ENCODE peak calls at places on chromosomes 13 and 19, in five cellular contexts. R is PC-3, H is neural progenitor cell, K is hepatocyte, Y is HCT116. T is an unnamed sample.

GRCh38 chr19:15675560-15675959 is 2.7 kb downstream of the CYP4F12 start:
- DNase-seq in R (no peak), H (no peak), K (no peak), Y (no peak), T (no peak)

GRCh38 chr13:50636007-50636704 is 207.3 kb downstream of the DLEU7 start:
- DNase-seq in R (no peak), H (peak), K (peak), Y (no peak), T (no peak)

GRCh38 chr13:44300895-44301638 is 72.6 kb upstream of the SERP2 start:
- DNase-seq in R (peak), H (no peak), K (no peak), Y (peak), T (peak)

GRCh38 chr13:114067381-114067885 is 65.0 kb downstream of the RASA3 start:
- DNase-seq in R (peak), H (no peak), K (no peak), Y (no peak), T (peak)

GRCh38 chr13:95607363-95607762 is 37.1 kb downstream of the DZIP1 start:
- DNase-seq in R (peak), H (no peak), K (no peak), Y (no peak), T (peak)

GRCh38 chr13:111920932-111921705 is 145.8 kb upstream of the SOX1 start:
- DNase-seq in R (no peak), H (no peak), K (no peak), Y (no peak), T (no peak)

GRCh38 chr13:109803822-109804221 is 17.4 kb upstream of the IRS2 start:
- DNase-seq in R (peak), H (no peak), K (peak), Y (no peak), T (no peak)

GRCh38 chr19:54462713-54463530 is 656 bp downstream of the LENG9 start:
- DNase-seq in R (peak), H (peak), K (peak), Y (no peak), T (peak)

GRCh38 chr19:6536138-6536671 is 5.4 kb downstream of the TNFSF9 start:
- DNase-seq in R (peak), H (peak), K (peak), Y (peak), T (peak)

GRCh38 chr13:104253063-104253680 is 1187.0 kb upstream of the SLC10A2 start:
- DNase-seq in R (no peak), H (no peak), K (no peak), Y (no peak), T (no peak)

GRCh38 chr19:48659768-48660167 is 13.0 kb downstream of the NTN5 start:
- DNase-seq in R (no peak), H (no peak), K (peak), Y (no peak), T (peak)

GRCh38 chr19:15072930-15073647 is 8.9 kb upstream of the OR1I1 start:
- DNase-seq in R (peak), H (peak), K (peak), Y (no peak), T (no peak)

GRCh38 chr13:99265823-99266426 is 7.7 kb upstream of the GPR18 start:
- DNase-seq in R (peak), H (peak), K (peak), Y (peak), T (peak)

GRCh38 chr13:105502193-105502592 is 1033.3 kb downstream of the EFNB2 start:
- DNase-seq in R (no peak), H (peak), K (no peak), Y (no peak), T (no peak)

GRCh38 chr13:110358381-110358780 is 51.3 kb downstream of the COL4A2 start:
- DNase-seq in R (no peak), H (no peak), K (no peak), Y (no peak), T (no peak)

GRCh38 chr13:58202099-58202498 is 570.6 kb downstream of the PCDH17 start:
- DNase-seq in R (no peak), H (no peak), K (no peak), Y (no peak), T (no peak)

GRCh38 chr19:35559781-35560180 is 3.7 kb downstream of the ATP4A start:
- DNase-seq in R (no peak), H (no peak), K (no peak), Y (no peak), T (no peak)

GRCh38 chr19:13964776-13965175 is 12.5 kb downstream of the DCAF15 start:
- DNase-seq in R (peak), H (no peak), K (no peak), Y (no peak), T (no peak)

GRCh38 chr13:72696590-72696989 is 30.8 kb downstream of the MZT1 start:
- DNase-seq in R (peak), H (no peak), K (no peak), Y (peak), T (peak)

GRCh38 chr19:54424660-54425381 is 9.6 kb downstream of the TTYH1 start:
- DNase-seq in R (no peak), H (no peak), K (no peak), Y (no peak), T (no peak)

GRCh38 chr13:77480071-77480470 is 55.4 kb upstream of the SCEL start:
- DNase-seq in R (no peak), H (peak), K (peak), Y (no peak), T (no peak)

GRCh38 chr19:9934132-9934950 is 2.0 kb downstream of the OLFM2 start:
- DNase-seq in R (peak), H (peak), K (peak), Y (peak), T (peak)

GRCh38 chr19:39372047-39372802 is 18.7 kb downstream of the PAF1 start:
- DNase-seq in R (no peak), H (no peak), K (peak), Y (no peak), T (peak)

GRCh38 chr19:35715981-35716734 is 1.6 kb upstream of the KMT2B start:
- DNase-seq in R (peak), H (peak), K (peak), Y (no peak), T (peak)

GRCh38 chr19:13727798-13728197 is 36.5 kb upstream of the MRI1 start:
- DNase-seq in R (no peak), H (no peak), K (no peak), Y (no peak), T (peak)

GRCh38 chr13:111006508-111007031 is 91.7 kb upstream of the ANKRD10 start:
- DNase-seq in R (no peak), H (peak), K (peak), Y (no peak), T (peak)

GRCh38 chr19:8513687-8514504 is at the start of gene ZNF414:
- DNase-seq in R (peak), H (peak), K (peak), Y (peak), T (peak)

GRCh38 chr13:73832203-73832602 is 302.0 kb downstream of the KLF12 start:
- DNase-seq in R (peak), H (peak), K (peak), Y (no peak), T (no peak)

GRCh38 chr13:77492982-77493381 is 42.5 kb upstream of the SCEL start:
- DNase-seq in R (peak), H (no peak), K (peak), Y (peak), T (peak)

GRCh38 chr19:5113101-5113557 is 144.2 kb downstream of the KDM4B start:
- DNase-seq in R (no peak), H (no peak), K (no peak), Y (no peak), T (peak)

GRCh38 chr13:48906200-48906599 is 69.5 kb upstream of the FNDC3A start:
- DNase-seq in R (no peak), H (no peak), K (peak), Y (no peak), T (no peak)

GRCh38 chr19:56170261-56170660 is 5.5 kb upstream of the GALP start:
- DNase-seq in R (peak), H (no peak), K (peak), Y (no peak), T (peak)
- TF ChIP-seq EZH2phosphoT487 in R (no peak), H (no peak), K (no peak), Y (no peak), T (no peak)

DNA sequence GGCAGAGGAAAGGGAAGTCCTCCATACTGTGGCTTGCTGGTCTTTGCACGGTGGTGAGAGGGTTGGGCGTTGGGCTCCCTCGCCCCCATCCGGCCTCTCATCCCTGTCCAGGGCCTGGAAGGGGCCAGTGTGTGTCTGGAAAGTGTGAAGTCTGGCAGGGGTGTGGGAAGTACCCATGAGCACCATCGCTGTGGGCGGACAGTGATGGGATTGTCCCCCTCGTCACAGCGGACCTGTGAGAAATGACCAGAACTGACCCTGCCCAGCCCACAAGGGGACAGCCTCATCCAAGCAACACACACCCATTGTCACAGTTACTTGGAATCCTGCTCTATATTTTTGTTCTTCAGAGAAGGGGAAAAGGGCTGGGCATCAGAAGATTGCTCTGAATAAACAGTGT is 18.6 kb downstream of the MCF2L start:
- DNase-seq in R (no peak), H (no peak), K (no peak), Y (no peak), T (no peak)
- TF ChIP-seq EZH2 in R (no peak), H (no peak), K (no peak), Y (no peak), T (no peak)

GRCh38 chr13:33134213-33134612 is 118.0 kb downstream of the KL start:
- DNase-seq in R (no peak), H (no peak), K (no peak), Y (no peak), T (no peak)
- TF ChIP-seq EZH2phosphoT487 in R (no peak), H (no peak), K (no peak), Y (no peak), T (no peak)

GRCh38 chr19:3227054-3227626 is 2.7 kb downstream of the CELF5 start:
- DNase-seq in R (no peak), H (no peak), K (no peak), Y (no peak), T (no peak)

GRCh38 chr19:3222709-3223108 is 1.8 kb upstream of the CELF5 start:
- DNase-seq in R (no peak), H (no peak), K (no peak), Y (no peak), T (no peak)

GRCh38 chr19:3229346-3229743 is 4.9 kb downstream of the CELF5 start:
- DNase-seq in R (no peak), H (no peak), K (no peak), Y (no peak), T (no peak)

GRCh38 chr19:3224346-3225325 is at the start of gene CELF5:
- DNase-seq in R (peak), H (peak), K (peak), Y (no peak), T (peak)

DNA sequence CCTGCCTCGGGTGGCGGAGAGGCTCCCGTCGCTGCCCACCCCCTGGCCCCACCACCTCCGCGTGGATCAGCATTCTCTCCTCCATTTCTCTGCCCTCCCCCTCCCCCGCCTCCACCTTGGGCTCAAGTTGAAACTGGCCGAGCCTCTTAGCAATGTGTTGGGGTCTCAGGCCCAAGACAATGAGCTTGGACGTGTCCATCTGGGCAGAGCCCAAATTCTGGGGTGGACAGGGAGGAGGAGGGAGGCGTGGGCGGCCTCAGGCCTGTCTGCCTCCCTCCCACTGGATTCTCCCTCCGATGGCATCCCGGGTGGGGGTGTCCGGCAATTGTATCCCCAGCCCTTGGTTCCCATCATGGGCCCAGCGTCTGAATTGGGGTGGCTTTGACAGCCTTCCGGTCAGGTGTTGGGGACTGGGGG is 1.2 kb downstream of the CELF5 start:
- DNase-seq in R (no peak), H (no peak), K (no peak), Y (no peak), T (no peak)
- TF ChIP-seq EZH2 in R (no peak), H (no peak), K (no peak), Y (no peak), T (no peak)

DNA sequence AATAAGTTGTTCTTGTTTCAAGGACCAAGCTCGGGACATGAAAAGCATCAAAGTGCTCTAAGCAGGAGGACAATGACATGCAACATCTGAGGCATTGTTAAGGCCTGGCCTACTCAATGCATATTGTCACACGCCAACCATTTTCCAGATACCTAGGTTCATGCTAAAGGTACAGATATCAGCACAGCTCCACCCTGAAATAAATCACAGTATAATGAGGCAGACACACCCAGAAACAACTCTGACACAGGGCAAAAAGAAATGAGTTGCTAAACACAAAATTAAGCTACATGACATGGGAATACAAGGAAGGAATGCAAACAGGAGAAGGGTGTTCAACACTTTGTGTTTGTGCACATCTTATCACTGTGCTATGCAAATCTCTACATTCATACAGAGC is 86.5 kb downstream of the EPSTI1 start:
- DNase-seq in R (no peak), H (no peak), K (no peak), Y (no peak), T (no peak)
- TF ChIP-seq EZH2phosphoT487 in R (no peak), H (no peak), K (no peak), Y (no peak), T (no peak)

GRCh38 chr13:23547000-23547590 is 23.1 kb upstream of the TNFRSF19 start:
- DNase-seq in R (no peak), H (peak), K (peak), Y (no peak), T (peak)
- TF ChIP-seq EZH2 in R (no peak), H (no peak), K (no peak), Y (no peak), T (no peak)

DNA sequence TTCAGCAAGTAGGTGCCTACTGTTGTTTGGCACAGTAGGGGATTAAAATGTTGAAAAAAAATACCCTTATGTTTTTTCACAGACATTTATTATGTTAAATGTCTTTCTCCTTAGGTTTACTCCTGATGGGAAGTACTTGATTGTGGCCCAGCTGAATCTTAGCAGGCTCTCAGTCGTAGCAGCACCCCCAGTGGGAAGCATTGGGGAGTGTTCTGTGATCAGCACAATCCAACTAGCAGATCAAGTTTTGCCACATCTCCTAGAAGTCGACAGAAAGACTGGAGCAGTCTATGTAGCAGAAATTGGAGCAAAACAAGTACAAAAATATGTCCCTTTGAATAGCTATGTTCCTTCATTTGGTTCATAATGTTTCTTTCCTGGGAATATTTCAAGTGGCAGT is 9.3 kb downstream of the NHLRC3 start:
- DNase-seq in R (peak), H (peak), K (peak), Y (no peak), T (no peak)
- TF ChIP-seq EZH2phosphoT487 in R (no peak), H (no peak), K (no peak), Y (no peak), T (no peak)

GRCh38 chr19:45153339-45154063 is 7.3 kb downstream of the NKPD1 start:
- DNase-seq in R (no peak), H (peak), K (peak), Y (no peak), T (peak)
- TF ChIP-seq EZH2 in R (no peak), H (peak), K (peak), Y (no peak), T (no peak)

GRCh38 chr19:34328982-34329381 is 36.0 kb upstream of the GPI start:
- DNase-seq in R (no peak), H (no peak), K (no peak), Y (no peak), T (no peak)
- TF ChIP-seq EZH2phosphoT487 in R (no peak), H (no peak), K (no peak), Y (no peak), T (no peak)

GRCh38 chr19:42176990-42177685 is 40.3 kb downstream of the DEDD2 start:
- DNase-seq in R (peak), H (peak), K (peak), Y (peak), T (peak)

GRCh38 chr19:42176649-42176989 is 40.9 kb downstream of the DEDD2 start:
- DNase-seq in R (no peak), H (peak), K (no peak), Y (no peak), T (peak)

GRCh38 chr19:42175335-42175734 is 42.1 kb downstream of the DEDD2 start:
- DNase-seq in R (no peak), H (no peak), K (no peak), Y (no peak), T (no peak)

GRCh38 chr19:42177686-42178019 is 39.8 kb downstream of the DEDD2 start:
- DNase-seq in R (no peak), H (no peak), K (no peak), Y (no peak), T (no peak)

DNA sequence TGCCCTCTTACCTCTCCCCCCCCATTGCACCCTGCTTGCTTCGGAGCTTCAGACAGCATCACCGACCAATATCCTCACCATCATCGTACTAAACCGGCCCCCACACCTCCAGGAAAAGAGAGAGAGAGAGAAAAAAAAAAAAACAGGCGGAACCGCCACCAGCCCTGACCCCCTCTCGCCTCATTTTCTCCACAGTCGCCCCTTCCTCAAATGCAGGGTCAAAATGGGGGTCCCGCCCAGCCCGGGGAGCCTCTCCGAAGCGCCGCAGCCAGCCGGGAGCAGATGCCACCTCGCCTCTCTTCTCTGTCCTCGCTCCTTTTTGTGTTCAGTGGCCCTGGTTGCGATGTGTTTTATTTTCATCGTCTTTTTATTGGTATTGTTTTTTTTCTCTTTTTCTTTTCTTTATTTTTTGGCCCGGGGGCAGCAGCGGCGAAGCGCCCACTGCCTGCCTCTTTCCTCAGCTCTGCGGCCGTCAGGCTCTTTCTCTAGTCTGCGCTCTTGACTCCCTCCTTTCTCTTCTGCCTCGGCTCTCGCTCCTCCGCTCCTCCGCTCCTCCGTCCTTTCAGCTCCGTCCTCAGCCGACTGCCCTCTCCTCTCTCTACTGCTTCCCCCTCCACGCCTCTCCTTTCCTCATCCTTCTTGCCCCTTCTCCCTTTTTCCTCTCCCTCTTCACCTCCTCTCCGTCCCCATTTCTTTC is 41.4 kb downstream of the DEDD2 start:
- DNase-seq in R (peak), H (peak), K (peak), Y (no peak), T (peak)
- TF ChIP-seq EZH2 in R (no peak), H (peak), K (peak), Y (no peak), T (no peak)